ENCODE peak calls at places on chromosomes 6 and 20, in ten cellular contexts. One of them, this sample, is unnamed.

GRCh38 chr20:38226553-38226952 is 34.0 kb downstream of the KIAA1755 start:
- DNase-seq in sciatic nerve: no peak
- DNase-seq in iPS-NIHi11: no peak
- DNase-seq in cerebellum: no peak
- DNase-seq in nephron progenitor cell: no peak
- DNase-seq in AG10803: no peak
- DNase-seq in NCI-H1092 treated with DMSO at 0.1 percent for 48 hours: no peak
- DNase-seq in activated CD4-positive, alpha-beta T cell treated with anti-CD3 and anti-CD28 coated beads, Interleukin-2, amount 50 U/mL, for 24 hours: no peak
- DNase-seq in non-pigmented ciliary epithelial cell: no peak
- DNase-seq in NAMALWA: no peak
- DNase-seq in this sample: no peak

GRCh38 chr20:63626424-63627128 is at the start of gene GMEB2:
- DNase-seq in sciatic nerve: peak; percentile 83
- DNase-seq in iPS-NIHi11: peak; percentile 93
- DNase-seq in cerebellum: peak; percentile 92
- DNase-seq in nephron progenitor cell: peak; percentile 96
- DNase-seq in AG10803: peak; percentile 67
- DNase-seq in NCI-H1092 treated with DMSO at 0.1 percent for 48 hours: peak; percentile 88
- DNase-seq in activated CD4-positive, alpha-beta T cell treated with anti-CD3 and anti-CD28 coated beads, Interleukin-2, amount 50 U/mL, for 24 hours: no peak
- DNase-seq in non-pigmented ciliary epithelial cell: no peak
- DNase-seq in NAMALWA: no peak
- DNase-seq in this sample: peak; percentile 75

GRCh38 chr6:32183483-32184083 is 470 bp downstream of the AGER start:
- DNase-seq in sciatic nerve: no peak
- DNase-seq in iPS-NIHi11: no peak
- DNase-seq in cerebellum: no peak
- DNase-seq in nephron progenitor cell: no peak
- DNase-seq in AG10803: no peak
- DNase-seq in NCI-H1092 treated with DMSO at 0.1 percent for 48 hours: no peak
- DNase-seq in activated CD4-positive, alpha-beta T cell treated with anti-CD3 and anti-CD28 coated beads, Interleukin-2, amount 50 U/mL, for 24 hours: no peak
- DNase-seq in non-pigmented ciliary epithelial cell: no peak
- DNase-seq in NAMALWA: no peak
- DNase-seq in this sample: no peak

GRCh38 chr6:131532476-131533108 is 40.4 kb upstream of the ARG1 start:
- DNase-seq in sciatic nerve: no peak
- DNase-seq in iPS-NIHi11: no peak
- DNase-seq in cerebellum: no peak
- DNase-seq in nephron progenitor cell: no peak
- DNase-seq in AG10803: no peak
- DNase-seq in NCI-H1092 treated with DMSO at 0.1 percent for 48 hours: no peak
- DNase-seq in activated CD4-positive, alpha-beta T cell treated with anti-CD3 and anti-CD28 coated beads, Interleukin-2, amount 50 U/mL, for 24 hours: peak; percentile 43
- DNase-seq in non-pigmented ciliary epithelial cell: no peak
- DNase-seq in NAMALWA: no peak
- DNase-seq in this sample: no peak

GRCh38 chr20:42945595-42945994 is 244.1 kb downstream of the PTPRT start:
- DNase-seq in sciatic nerve: no peak
- DNase-seq in iPS-NIHi11: no peak
- DNase-seq in cerebellum: no peak
- DNase-seq in nephron progenitor cell: no peak
- DNase-seq in AG10803: no peak
- DNase-seq in NCI-H1092 treated with DMSO at 0.1 percent for 48 hours: no peak
- DNase-seq in activated CD4-positive, alpha-beta T cell treated with anti-CD3 and anti-CD28 coated beads, Interleukin-2, amount 50 U/mL, for 24 hours: no peak
- DNase-seq in non-pigmented ciliary epithelial cell: no peak
- DNase-seq in NAMALWA: no peak
- DNase-seq in this sample: no peak

GRCh38 chr6:112881828-112882227 is 534.7 kb downstream of the RFPL4B start:
- DNase-seq in sciatic nerve: no peak
- DNase-seq in iPS-NIHi11: no peak
- DNase-seq in cerebellum: no peak
- DNase-seq in nephron progenitor cell: no peak
- DNase-seq in AG10803: peak; percentile 66
- DNase-seq in NCI-H1092 treated with DMSO at 0.1 percent for 48 hours: no peak
- DNase-seq in activated CD4-positive, alpha-beta T cell treated with anti-CD3 and anti-CD28 coated beads, Interleukin-2, amount 50 U/mL, for 24 hours: no peak
- DNase-seq in non-pigmented ciliary epithelial cell: no peak
- DNase-seq in NAMALWA: no peak
- DNase-seq in this sample: no peak

GRCh38 chr20:8213831-8214587 is 81.9 kb downstream of the PLCB1 start:
- DNase-seq in sciatic nerve: no peak
- DNase-seq in iPS-NIHi11: no peak
- DNase-seq in cerebellum: no peak
- DNase-seq in nephron progenitor cell: no peak
- DNase-seq in AG10803: no peak
- DNase-seq in NCI-H1092 treated with DMSO at 0.1 percent for 48 hours: no peak
- DNase-seq in activated CD4-positive, alpha-beta T cell treated with anti-CD3 and anti-CD28 coated beads, Interleukin-2, amount 50 U/mL, for 24 hours: no peak
- DNase-seq in non-pigmented ciliary epithelial cell: no peak
- DNase-seq in NAMALWA: no peak
- DNase-seq in this sample: no peak

GRCh38 chr20:37276494-37277252 is 12.8 kb upstream of the MANBAL start:
- DNase-seq in sciatic nerve: peak; percentile 66
- DNase-seq in iPS-NIHi11: no peak
- DNase-seq in cerebellum: no peak
- DNase-seq in nephron progenitor cell: no peak
- DNase-seq in AG10803: peak; percentile 76
- DNase-seq in NCI-H1092 treated with DMSO at 0.1 percent for 48 hours: peak; percentile 87
- DNase-seq in activated CD4-positive, alpha-beta T cell treated with anti-CD3 and anti-CD28 coated beads, Interleukin-2, amount 50 U/mL, for 24 hours: no peak
- DNase-seq in non-pigmented ciliary epithelial cell: peak; percentile 60
- DNase-seq in NAMALWA: no peak
- DNase-seq in this sample: no peak

GRCh38 chr20:20360464-20360863 is 7.4 kb upstream of the INSM1 start:
- DNase-seq in sciatic nerve: no peak
- DNase-seq in iPS-NIHi11: peak; percentile 70
- DNase-seq in cerebellum: peak; percentile 74
- DNase-seq in nephron progenitor cell: peak; percentile 57
- DNase-seq in AG10803: peak; percentile 60
- DNase-seq in NCI-H1092 treated with DMSO at 0.1 percent for 48 hours: peak; percentile 83
- DNase-seq in activated CD4-positive, alpha-beta T cell treated with anti-CD3 and anti-CD28 coated beads, Interleukin-2, amount 50 U/mL, for 24 hours: no peak
- DNase-seq in non-pigmented ciliary epithelial cell: peak; percentile 42
- DNase-seq in NAMALWA: peak; percentile 76
- DNase-seq in this sample: peak; percentile 75

GRCh38 chr20:4045741-4046140 is 30.4 kb upstream of the RNF24 start:
- DNase-seq in sciatic nerve: no peak
- DNase-seq in iPS-NIHi11: no peak
- DNase-seq in cerebellum: no peak
- DNase-seq in nephron progenitor cell: no peak
- DNase-seq in AG10803: peak; percentile 79
- DNase-seq in NCI-H1092 treated with DMSO at 0.1 percent for 48 hours: no peak
- DNase-seq in activated CD4-positive, alpha-beta T cell treated with anti-CD3 and anti-CD28 coated beads, Interleukin-2, amount 50 U/mL, for 24 hours: no peak
- DNase-seq in non-pigmented ciliary epithelial cell: no peak
- DNase-seq in NAMALWA: no peak
- DNase-seq in this sample: no peak

GRCh38 chr20:35006009-35006408 is 50.3 kb downstream of the MYH7B start:
- DNase-seq in sciatic nerve: peak; percentile 51
- DNase-seq in iPS-NIHi11: peak; percentile 7
- DNase-seq in cerebellum: no peak
- DNase-seq in nephron progenitor cell: no peak
- DNase-seq in AG10803: no peak
- DNase-seq in NCI-H1092 treated with DMSO at 0.1 percent for 48 hours: no peak
- DNase-seq in activated CD4-positive, alpha-beta T cell treated with anti-CD3 and anti-CD28 coated beads, Interleukin-2, amount 50 U/mL, for 24 hours: no peak
- DNase-seq in non-pigmented ciliary epithelial cell: no peak
- DNase-seq in NAMALWA: no peak
- DNase-seq in this sample: no peak

GRCh38 chr6:16496982-16497823 is 258.8 kb downstream of the GMPR start:
- DNase-seq in sciatic nerve: no peak
- DNase-seq in iPS-NIHi11: no peak
- DNase-seq in cerebellum: no peak
- DNase-seq in nephron progenitor cell: no peak
- DNase-seq in AG10803: peak; percentile 48
- DNase-seq in NCI-H1092 treated with DMSO at 0.1 percent for 48 hours: no peak
- DNase-seq in activated CD4-positive, alpha-beta T cell treated with anti-CD3 and anti-CD28 coated beads, Interleukin-2, amount 50 U/mL, for 24 hours: no peak
- DNase-seq in non-pigmented ciliary epithelial cell: no peak
- DNase-seq in NAMALWA: no peak
- DNase-seq in this sample: peak; percentile 56

This sample was measured in GM23338.